ENCODE peak calls at places on chromosomes 11 and 22, in five cellular contexts. S is astrocyte of the spinal cord, C is fibroblast of lung, J is right atrium auricular region, H is hepatocyte. M is an unnamed sample.

GRCh38 chr22:45764051-45764450 is 92.4 kb downstream of the ATXN10 start:
- DNase-seq in S (no peak), C (no peak), J (no peak), H (no peak), M (no peak)

GRCh38 chr11:69711824-69712801 is 8.3 kb upstream of the FGF19 start:
- DNase-seq in S (no peak), C (no peak), J (no peak), H (no peak), M (no peak)

GRCh38 chr11:117670443-117670842 is 126.6 kb downstream of the DSCAML1 start:
- DNase-seq in S (no peak), C (no peak), J (no peak), H (no peak), M (no peak)

GRCh38 chr11:5749836-5750235 is 4.2 kb upstream of the OR52N4 start:
- DNase-seq in S (no peak), C (no peak), J (no peak), H (no peak), M (no peak)

GRCh38 chr11:47201015-47201414 is 13.8 kb upstream of the DDB2 start:
- DNase-seq in S (no peak), C (no peak), J (no peak), H (no peak), M (no peak)

GRCh38 chr11:116492600-116492999 is 280.2 kb downstream of the BUD13 start:
- DNase-seq in S (no peak), C (no peak), J (no peak), H (no peak), M (no peak)

GRCh38 chr22:46010951-46011626 is 34.1 kb upstream of the WNT7B start:
- DNase-seq in S (peak), C (no peak), J (no peak), H (no peak), M (no peak)

GRCh38 chr11:118166641-118167040 is 9.8 kb downstream of the SCN2B start:
- DNase-seq in S (no peak), C (no peak), J (no peak), H (no peak), M (no peak)

GRCh38 chr11:22192642-22193347 is at the start of gene ANO5:
- DNase-seq in S (no peak), C (no peak), J (peak), H (peak), M (peak)

GRCh38 chr11:84291996-84292395 is 1005.8 kb upstream of the CCDC90B start:
- DNase-seq in S (peak), C (peak), J (no peak), H (no peak), M (no peak)

GRCh38 chr11:28144808-28145207 is 36.6 kb downstream of the METTL15 start:
- DNase-seq in S (peak), C (peak), J (no peak), H (no peak), M (no peak)

GRCh38 chr22:22038178-22038880 is 55.7 kb upstream of the TOP3B start:
- DNase-seq in S (no peak), C (no peak), J (no peak), H (no peak), M (no peak)

GRCh38 chr11:46382644-46383403 is 1.4 kb downstream of the MDK start:
- DNase-seq in S (no peak), C (peak), J (no peak), H (peak), M (peak)

GRCh38 chr11:107722671-107723070 is 10.8 kb upstream of the SLN start:
- DNase-seq in S (no peak), C (no peak), J (no peak), H (no peak), M (no peak)

GRCh38 chr22:23772315-23773246 is at the start of gene MMP11:
- DNase-seq in S (no peak), C (no peak), J (no peak), H (peak), M (peak)

GRCh38 chr11:120424185-120424969 is 87.2 kb upstream of the GRIK4 start:
- DNase-seq in S (no peak), C (no peak), J (no peak), H (no peak), M (no peak)

GRCh38 chr11:61453702-61454101 is 23.8 kb downstream of the SDHAF2 start:
- DNase-seq in S (no peak), C (no peak), J (no peak), H (no peak), M (no peak)

DNA sequence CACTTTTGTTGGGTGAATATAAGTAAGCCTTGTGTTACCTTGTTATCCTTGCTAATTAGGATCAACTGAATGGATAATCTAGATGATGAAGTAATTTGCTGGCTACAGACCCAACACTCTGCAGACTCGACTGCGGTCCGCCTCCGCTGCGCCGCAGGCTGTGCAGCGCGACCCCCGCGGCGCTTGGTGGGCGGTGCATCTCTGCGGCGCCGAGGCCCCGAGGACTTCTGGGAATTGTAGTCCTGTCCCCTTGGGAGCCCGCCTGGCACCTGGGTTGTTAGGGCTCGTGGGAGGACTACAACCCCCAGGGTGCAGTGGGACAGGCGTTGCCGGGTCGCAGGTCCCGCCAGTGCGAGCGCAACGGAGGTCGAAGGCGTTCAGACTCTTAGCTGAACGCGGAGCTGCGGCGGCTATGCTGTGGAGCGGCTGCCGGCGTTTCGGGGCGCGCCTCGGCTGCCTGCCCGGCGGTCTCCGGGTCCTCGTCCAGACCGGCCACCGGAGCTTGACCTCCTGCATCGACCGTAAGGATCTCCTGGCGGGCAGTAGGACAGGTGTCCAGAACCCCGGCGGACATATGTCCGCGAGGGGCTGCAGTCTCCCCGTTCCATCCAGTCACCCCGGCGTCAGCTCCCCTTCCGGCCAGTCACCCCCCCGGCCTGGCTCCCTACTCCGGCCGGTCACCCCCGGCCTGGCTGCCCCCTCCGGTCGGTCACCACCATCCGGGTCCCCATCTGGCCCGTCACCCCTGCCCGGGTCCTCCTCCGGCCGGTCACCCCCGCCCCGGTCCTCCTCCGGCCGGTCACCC is at the start of the genes ACAD8 and THYN1:
- DNase-seq in S (peak), C (peak), J (peak), H (peak), M (peak)
- TF ChIP-seq CTCF in S (no peak), C (peak), J (peak), H (no peak), M (peak)

DNA sequence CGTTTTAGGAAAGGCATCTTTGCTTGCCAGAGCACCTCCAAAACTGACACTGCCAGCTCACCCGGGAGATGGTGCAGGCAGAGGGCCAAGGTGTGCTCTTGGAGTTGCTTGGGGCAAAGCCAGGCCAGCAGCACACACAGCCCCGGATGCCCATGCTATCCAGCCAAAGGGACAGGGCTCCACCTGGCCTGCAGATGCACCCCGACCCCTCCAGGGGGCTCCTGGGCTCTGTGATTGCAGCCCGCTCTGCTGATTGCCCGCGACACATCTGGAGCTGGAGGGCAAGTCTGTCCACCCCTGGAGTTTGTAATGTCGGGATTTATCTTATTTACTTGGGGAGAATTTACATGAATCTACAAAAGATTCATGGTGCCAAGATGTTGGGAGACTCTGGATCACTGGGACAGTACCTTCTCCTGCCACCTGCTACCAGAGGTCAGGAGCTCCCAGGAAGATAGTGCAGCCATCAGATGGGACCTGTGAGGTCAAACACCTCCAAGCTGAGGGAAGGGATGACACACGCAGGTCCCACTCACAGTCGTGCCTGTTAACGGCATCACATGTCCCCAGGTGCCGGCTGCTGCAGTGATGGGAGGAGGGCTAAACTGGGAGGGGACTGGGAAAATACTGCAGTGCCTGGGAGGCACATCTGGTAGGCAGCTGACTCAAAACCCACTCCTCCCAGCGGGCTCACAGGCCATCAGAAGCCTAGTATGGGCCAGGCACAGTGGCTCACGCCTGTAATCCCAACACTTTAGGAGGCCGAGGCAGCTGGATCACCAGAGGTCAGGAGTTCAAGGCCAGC is 17.2 kb downstream of the CBX7 start:
- DNase-seq in S (peak), C (peak), J (no peak), H (peak), M (no peak)
- TF ChIP-seq CTCF in S (peak), C (peak), J (peak), H (peak), M (no peak)

GRCh38 chr11:1919428-1920127 is at the start of gene TNNT3:
- DNase-seq in S (no peak), C (no peak), J (no peak), H (no peak), M (no peak)

GRCh38 chr11:1922411-1923113 is 3.1 kb downstream of the TNNT3 start:
- DNase-seq in S (no peak), C (no peak), J (no peak), H (peak), M (peak)

GRCh38 chr11:1921576-1922141 is 2.2 kb downstream of the TNNT3 start:
- DNase-seq in S (no peak), C (peak), J (peak), H (no peak), M (peak)

GRCh38 chr11:1920128-1920908 is 815 bp downstream of the TNNT3 start:
- DNase-seq in S (no peak), C (no peak), J (no peak), H (no peak), M (peak)

GRCh38 chr11:1920909-1921575 is 1.5 kb downstream of the TNNT3 start:
- DNase-seq in S (no peak), C (no peak), J (no peak), H (no peak), M (peak)
- TF ChIP-seq CTCF in S (no peak), C (no peak), J (no peak), H (no peak), M (no peak)

GRCh38 chr22:29837780-29838598 is at the start of gene ASCC2:
- DNase-seq in S (peak), C (peak), J (peak), H (peak), M (peak)

GRCh38 chr22:29842172-29842571 is 4.1 kb upstream of the ASCC2 start:
- DNase-seq in S (no peak), C (no peak), J (no peak), H (no peak), M (no peak)

GRCh38 chr22:29838599-29838956 is 504 bp upstream of the ASCC2 start:
- DNase-seq in S (no peak), C (no peak), J (no peak), H (no peak), M (no peak)

GRCh38 chr22:29842740-29843139 is 4.7 kb upstream of the ASCC2 start:
- DNase-seq in S (peak), C (peak), J (peak), H (peak), M (no peak)

GRCh38 chr22:29840498-29840897 is 2.4 kb upstream of the ASCC2 start:
- DNase-seq in S (no peak), C (no peak), J (no peak), H (no peak), M (no peak)
- TF ChIP-seq CTCF in S (no peak), C (no peak), J (no peak), H (no peak), M (no peak)

GRCh38 chr11:83087035-83087434 is 15.3 kb upstream of the RAB30 start:
- DNase-seq in S (peak), C (no peak), J (no peak), H (peak), M (no peak)
- TF ChIP-seq CTCF in S (no peak), C (no peak), J (no peak), H (peak), M (peak)

GRCh38 chr11:8512547-8512946 is 81.5 kb downstream of the STK33 start:
- DNase-seq in S (no peak), C (no peak), J (no peak), H (no peak), M (no peak)
- TF ChIP-seq CTCF in S (no peak), C (no peak), J (no peak), H (no peak), M (no peak)

GRCh38 chr11:66443602-66444001 is 5.0 kb upstream of the MRPL11 start:
- DNase-seq in S (peak), C (peak), J (no peak), H (no peak), M (no peak)

GRCh38 chr11:66438009-66438503 is 592 bp downstream of the MRPL11 start:
- DNase-seq in S (no peak), C (peak), J (no peak), H (peak), M (peak)

DNA sequence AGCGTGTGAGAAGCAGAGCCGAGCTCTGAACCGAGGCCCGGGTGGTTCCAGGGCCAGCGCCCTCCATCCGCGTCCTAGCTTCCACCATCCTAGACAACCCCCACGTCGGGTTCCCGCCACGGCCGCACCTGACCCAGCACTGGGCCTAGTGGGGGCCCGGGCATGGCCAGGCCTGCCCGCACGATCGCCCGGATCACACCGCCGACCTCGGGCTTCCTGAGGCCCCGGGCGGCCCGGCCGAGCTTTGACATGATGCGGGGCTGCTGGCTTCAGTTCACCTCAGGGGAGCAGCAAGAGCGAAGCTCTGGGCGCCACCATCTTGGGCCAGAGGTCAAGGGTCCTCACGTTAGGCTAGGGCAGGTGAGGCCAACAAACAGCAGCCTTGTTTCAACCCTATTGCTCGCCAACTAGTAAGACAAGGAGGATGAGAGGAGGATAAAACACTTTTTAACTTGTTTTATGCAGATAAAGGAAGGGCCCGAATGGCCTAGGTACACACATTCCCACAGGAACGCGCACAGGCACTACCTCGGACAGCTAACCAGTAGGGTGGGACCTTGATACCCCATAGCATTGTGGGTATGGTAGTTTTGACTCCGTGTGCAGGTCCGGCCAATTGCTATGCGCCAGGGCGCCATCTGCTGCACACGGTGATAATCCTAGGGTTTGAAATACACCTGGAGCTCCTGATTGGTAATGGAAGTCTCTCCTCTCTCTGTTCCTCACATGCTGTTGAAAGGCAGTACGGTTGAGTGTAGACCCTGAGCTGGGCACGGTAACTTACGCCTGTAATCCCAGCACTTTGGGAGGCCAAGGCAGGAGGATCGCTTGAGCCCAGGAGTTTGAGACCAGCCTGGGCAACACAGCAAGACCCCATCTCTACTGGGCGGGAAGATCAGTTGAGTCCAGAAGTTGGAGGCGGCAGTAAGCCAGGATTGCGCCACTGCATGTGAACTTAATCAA is at the start of gene MRPL11:
- DNase-seq in S (peak), C (peak), J (peak), H (peak), M (peak)
- TF ChIP-seq CTCF in S (peak), C (peak), J (peak), H (peak), M (peak)

DNA sequence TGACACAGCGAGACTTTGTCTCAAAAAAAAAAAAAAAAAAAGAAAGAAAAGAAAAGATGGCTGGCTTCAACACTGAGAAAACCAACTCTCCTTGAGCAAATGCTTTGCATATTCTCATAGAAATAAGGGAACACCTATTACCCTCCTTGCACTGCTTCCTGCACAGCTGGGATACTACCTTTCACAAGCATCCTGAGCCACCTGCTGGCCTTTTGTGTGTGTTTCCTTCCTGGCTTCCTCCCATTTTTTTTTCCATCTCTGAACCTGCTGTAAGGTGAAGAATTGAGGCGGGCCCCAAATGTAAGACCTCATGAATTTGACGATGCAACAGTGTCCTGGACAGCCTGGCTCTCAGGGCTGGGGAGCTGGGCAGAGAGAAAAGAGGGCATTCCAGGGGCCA is 1.9 kb upstream of the RFPL3 start:
- DNase-seq in S (no peak), C (no peak), J (no peak), H (peak), M (no peak)
- TF ChIP-seq CTCF in S (no peak), C (no peak), J (no peak), H (peak), M (no peak)

DNA sequence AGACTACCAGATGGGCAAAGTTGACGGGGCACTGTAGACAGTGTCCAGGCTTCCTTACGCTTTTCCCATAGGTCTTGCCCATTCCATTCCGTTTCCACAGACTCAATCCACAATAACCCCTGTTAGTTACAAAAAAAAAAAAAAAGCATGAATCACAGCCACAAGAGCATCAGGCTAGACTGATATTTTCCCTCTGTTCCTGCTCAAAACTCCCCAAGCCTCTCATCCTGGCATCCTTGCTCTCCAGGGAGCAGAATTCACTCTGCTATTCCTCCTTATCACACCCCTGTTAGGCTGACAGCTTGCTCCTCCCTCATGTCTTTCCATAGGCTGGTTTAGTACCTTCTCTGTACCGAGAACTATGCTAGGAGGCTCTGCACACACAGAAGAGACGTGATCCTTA is 42.2 kb downstream of the TMEM123 start:
- DNase-seq in S (peak), C (peak), J (no peak), H (peak), M (no peak)
- TF ChIP-seq CTCF in S (no peak), C (no peak), J (no peak), H (no peak), M (no peak)

M was measured in colonic mucosa.